ENCODE peak calls at places on chromosomes 4 and X, in nine cellular contexts. Y, M, G, R, Q, X, U, F and V are unnamed samples.

GRCh38 chrX:134373736-134374135 is 86.2 kb upstream of the HPRT1 start:
- DNase-seq in Y (no peak), M (no peak), G (no peak), R (no peak), Q (no peak), X (no peak), U (no peak), F (peak; percentile 4), V (no peak)

GRCh38 chr4:1206299-1207156 is 34.1 kb upstream of the SPON2 start:
- DNase-seq in Y (no peak), M (no peak), G (no peak), R (no peak), Q (peak; percentile 8), X (no peak), U (no peak), F (no peak), V (no peak)

GRCh38 chrX:149161438-149162088 is 343.5 kb downstream of the IDS start:
- DNase-seq in Y (no peak), M (no peak), G (no peak), R (no peak), Q (peak; percentile 80), X (no peak), U (no peak), F (no peak), V (no peak)

GRCh38 chr4:159504634-159505033 is 401.8 kb downstream of the RAPGEF2 start:
- DNase-seq in Y (no peak), M (no peak), G (no peak), R (peak; percentile 7), Q (no peak), X (no peak), U (no peak), F (no peak), V (no peak)

GRCh38 chrX:57772637-57773036 is 92.6 kb upstream of the NLRP2B start:
- DNase-seq in Y (no peak), M (no peak), G (no peak), R (peak; percentile 13), Q (no peak), X (no peak), U (no peak), F (peak; percentile 32), V (no peak)

GRCh38 chr4:32025840-32026459 is 1305.8 kb downstream of the PCDH7 start:
- DNase-seq in Y (no peak), M (no peak), G (no peak), R (peak; percentile 6), Q (no peak), X (no peak), U (no peak), F (peak; percentile 64), V (no peak)

GRCh38 chrX:17046478-17047097 is 100.1 kb downstream of the REPS2 start:
- DNase-seq in Y (peak; percentile 24), M (no peak), G (peak; percentile 10), R (peak; percentile 53), Q (peak; percentile 69), X (peak; percentile 22), U (no peak), F (peak; percentile 89), V (peak; percentile 4)

GRCh38 chrX:106707771-106708454 is 18.6 kb upstream of the RNF128 start:
- DNase-seq in Y (no peak), M (no peak), G (no peak), R (peak; percentile 87), Q (no peak), X (no peak), U (no peak), F (peak; percentile 54), V (no peak)

GRCh38 chr4:123037809-123038208 is 115.4 kb upstream of the NUDT6 start:
- DNase-seq in Y (no peak), M (no peak), G (no peak), R (peak; percentile 51), Q (no peak), X (no peak), U (no peak), F (no peak), V (no peak)

GRCh38 chr4:13160906-13161305 is 323.2 kb downstream of the RAB28 start:
- DNase-seq in Y (no peak), M (no peak), G (no peak), R (peak; percentile 8), Q (no peak), X (no peak), U (no peak), F (no peak), V (no peak)